ENCODE peak calls at places on chromosomes 7 and 10, in four cellular contexts. T is pancreas, G is IMR-90, R is HL-60. Z is an unnamed sample.

GRCh38 chr10:639751-640672 is 49.5 kb downstream of the DIP2C start:
- DNase-seq in R (no peak), T (no peak), G (no peak), Z (no peak)

GRCh38 chr10:132608511-132609195 is 71.1 kb downstream of the INPP5A start:
- DNase-seq in T (no peak), G (no peak), R (no peak), Z (no peak)

GRCh38 chr10:23070819-23071218 is 24.6 kb upstream of the MSRB2 start:
- DNase-seq in G (no peak), R (no peak), T (no peak), Z (peak)

GRCh38 chr10:60032723-60033122 is 126.4 kb upstream of the CCDC6 start:
- DNase-seq in T (no peak), G (peak), R (peak), Z (peak)

GRCh38 chr10:44056206-44056605 is 328.7 kb downstream of the CXCL12 start:
- DNase-seq in G (no peak), T (no peak), R (no peak), Z (no peak)

GRCh38 chr10:124075116-124075955 is 18.1 kb downstream of the CHST15 start:
- DNase-seq in G (no peak), T (no peak), R (no peak), Z (no peak)

GRCh38 chr7:115037128-115037802 is 115.4 kb downstream of the MDFIC start:
- DNase-seq in R (no peak), T (no peak), G (no peak), Z (no peak)

GRCh38 chr7:15446280-15446679 is 115.5 kb downstream of the AGMO start:
- DNase-seq in T (no peak), R (no peak), G (no peak), Z (no peak)

GRCh38 chr10:79483948-79484347 is 28.4 kb upstream of the EIF5AL1 start:
- DNase-seq in R (no peak), G (peak), T (no peak), Z (no peak)

GRCh38 chr10:99937630-99938029 is 72.1 kb downstream of the DNMBP start:
- DNase-seq in T (no peak), G (no peak), R (no peak), Z (peak)

GRCh38 chr7:142454862-142455261 is 197.0 kb upstream of the PRSS58 start:
- DNase-seq in R (no peak), T (no peak), G (no peak), Z (no peak)

GRCh38 chr10:4130685-4131084 is 345.7 kb upstream of the KLF6 start:
- DNase-seq in G (no peak), R (peak), T (no peak), Z (no peak)

GRCh38 chr10:31816318-31816717 is 112.3 kb downstream of the ARHGAP12 start:
- DNase-seq in G (peak), T (no peak), R (no peak), Z (no peak)

GRCh38 chr10:71284544-71285179 is 34.4 kb upstream of the SLC29A3 start:
- DNase-seq in R (no peak), G (no peak), T (no peak), Z (no peak)

GRCh38 chr7:55774327-55775050 is 88.1 kb downstream of the SEPTIN14 start:
- DNase-seq in R (no peak), T (no peak), G (no peak), Z (no peak)

GRCh38 chr10:60207894-60208293 is 181.8 kb downstream of the ANK3 start:
- DNase-seq in R (no peak), T (no peak), G (no peak), Z (no peak)

GRCh38 chr7:130937016-130937415 is 203.0 kb upstream of the KLF14 start:
- DNase-seq in T (no peak), G (no peak), R (no peak), Z (no peak)

GRCh38 chr10:90227786-90228185 is 526.4 kb downstream of the KIF20B start:
- DNase-seq in T (no peak), R (no peak), G (no peak), Z (no peak)

GRCh38 chr7:93310346-93310745 is 78.2 kb downstream of the VPS50 start:
- DNase-seq in G (peak), T (no peak), R (no peak), Z (no peak)

GRCh38 chr7:89837515-89837914 is 316.8 kb upstream of the STEAP1 start:
- DNase-seq in R (no peak), T (no peak), G (no peak), Z (no peak)

GRCh38 chr10:31322647-31323046 is 3.6 kb downstream of the ZEB1 start:
- DNase-seq in G (peak), T (no peak), R (no peak), Z (no peak)

GRCh38 chr7:99392659-99393362 is 15.6 kb downstream of the PDAP1 start:
- DNase-seq in T (peak), R (no peak), G (no peak), Z (no peak)

DNA sequence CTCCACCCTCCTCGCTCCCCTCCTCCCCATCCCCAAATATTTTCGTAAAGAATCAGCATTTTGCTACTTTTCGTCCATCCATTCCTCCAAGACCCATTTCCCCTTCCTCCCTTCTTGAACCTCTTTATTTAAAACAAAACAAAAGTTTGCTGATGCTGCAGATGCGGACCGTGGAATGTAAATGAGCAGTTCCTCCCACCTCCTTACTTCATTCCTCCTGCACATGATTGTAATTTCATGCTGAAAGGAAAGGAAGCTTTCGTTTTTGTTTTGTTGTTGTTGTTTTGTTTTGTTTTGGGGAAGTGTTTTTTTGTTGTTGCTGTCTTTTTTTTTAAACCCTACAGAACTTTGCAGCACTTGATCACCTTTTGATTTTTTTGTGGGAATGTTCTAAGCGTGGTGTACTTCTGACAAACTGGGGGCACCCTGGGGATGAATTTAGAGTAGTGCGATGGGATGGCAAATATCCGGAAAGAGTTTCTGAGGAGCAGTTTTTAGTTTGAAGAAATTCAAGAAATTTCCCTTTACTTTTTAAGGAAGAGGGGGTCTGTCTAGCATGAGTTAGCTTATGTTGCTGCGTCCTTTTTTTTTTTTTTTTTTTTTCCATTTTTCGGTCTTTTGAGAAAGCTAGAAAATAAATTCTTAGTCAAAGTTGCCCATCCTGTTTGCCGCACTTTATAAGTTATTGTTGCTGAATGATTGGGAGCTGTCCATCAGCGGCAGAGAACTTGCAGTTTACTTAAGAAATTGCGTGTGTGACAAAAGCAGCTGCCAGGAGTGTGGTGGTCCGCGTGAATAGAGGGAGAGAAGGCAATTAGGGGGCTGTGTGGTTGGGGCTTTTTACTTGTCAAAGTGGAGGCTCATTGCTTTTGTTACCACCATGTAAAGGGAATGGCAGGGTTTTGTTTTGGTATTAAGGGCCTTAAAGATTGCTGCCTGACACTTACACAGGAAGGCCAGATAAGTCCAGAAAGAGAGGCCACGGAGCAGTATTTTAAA is 177.5 kb downstream of the TCF7L2 start:
- DNase-seq in G (no peak), R (no peak), T (no peak), Z (no peak)
- H3K4me3 ChIP-seq in G (no peak), R (no peak), T (peak), Z (no peak)

DNA sequence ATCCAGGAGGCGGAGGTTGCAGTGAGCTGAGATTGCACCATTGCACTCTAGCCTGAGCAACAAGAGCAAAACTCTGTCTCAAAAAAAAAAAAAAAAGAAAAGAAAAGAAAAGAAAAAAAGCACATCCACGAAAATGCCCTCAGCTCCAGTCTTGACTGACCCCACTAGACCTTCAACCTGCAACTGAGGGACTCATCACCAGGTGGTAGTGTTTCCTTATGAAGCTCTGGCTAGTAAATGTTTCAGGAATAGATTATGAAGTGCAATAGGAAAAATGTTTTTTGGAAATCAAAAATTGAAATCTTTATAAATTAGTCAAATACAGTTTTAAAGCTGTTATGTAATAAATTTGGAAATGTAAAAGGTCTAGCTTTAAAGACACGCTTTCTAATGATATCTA is 22.4 kb downstream of the TLL2 start:
- DNase-seq in R (no peak), T (no peak), G (no peak), Z (no peak)
- TF ChIP-seq CTCF in R (no peak), T (no peak), G (peak), Z (no peak)

GRCh38 chr10:86819567-86819966 is 63.1 kb downstream of the BMPR1A start:
- DNase-seq in T (no peak), G (peak), R (no peak), Z (no peak)

GRCh38 chr10:86820509-86820908 is 64.1 kb downstream of the BMPR1A start:
- DNase-seq in G (no peak), T (no peak), R (no peak), Z (no peak)

GRCh38 chr10:86823565-86823964 is 67.1 kb downstream of the BMPR1A start:
- DNase-seq in T (no peak), R (no peak), G (no peak), Z (no peak)

GRCh38 chr10:86824151-86824550 is 67.7 kb downstream of the BMPR1A start:
- DNase-seq in G (no peak), R (no peak), T (no peak), Z (no peak)

GRCh38 chr10:86821600-86821999 is 65.2 kb downstream of the BMPR1A start:
- DNase-seq in T (no peak), G (peak), R (no peak), Z (no peak)
- H3K4me3 ChIP-seq in T (no peak), G (no peak), R (no peak), Z (no peak)

DNA sequence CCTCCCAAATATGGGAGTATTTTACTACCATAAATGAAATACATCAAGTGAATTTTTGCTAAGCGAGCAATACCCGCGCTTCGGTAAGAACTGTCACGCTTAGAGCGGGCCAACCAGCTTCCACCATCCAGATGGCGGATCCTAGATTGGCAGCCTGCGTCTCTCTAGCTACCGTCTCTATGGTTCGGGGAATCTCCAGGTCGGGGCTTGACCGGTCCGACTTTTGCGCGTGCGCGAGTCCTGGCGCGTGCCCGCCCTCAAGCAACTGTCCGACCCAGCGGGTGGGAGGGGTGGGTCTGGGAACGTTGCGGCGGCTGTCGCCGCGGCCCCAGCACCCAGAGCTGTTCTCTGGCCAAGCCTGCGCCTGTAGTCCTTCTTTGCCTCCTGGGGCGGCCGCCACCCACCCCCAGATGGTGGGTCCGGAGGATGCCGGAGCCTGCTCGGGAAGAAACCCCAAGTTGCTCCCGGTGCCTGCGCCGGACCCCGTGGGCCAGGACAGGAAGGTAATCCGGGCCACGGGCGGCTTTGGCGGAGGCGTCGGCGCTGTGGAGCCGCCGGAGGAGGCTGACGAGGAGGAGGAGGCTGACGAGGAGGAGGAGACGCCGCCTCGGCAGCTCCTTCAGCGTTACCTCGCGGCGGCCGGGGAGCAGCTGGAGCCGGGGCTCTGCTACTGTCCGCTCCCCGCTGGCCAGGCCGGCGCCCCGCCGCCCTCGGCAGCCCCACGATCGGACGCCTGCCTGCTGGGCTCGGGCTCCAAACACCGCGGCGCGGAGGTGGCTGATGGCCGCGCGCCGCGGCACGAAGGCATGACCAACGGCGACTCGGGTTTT is at the start of gene TBC1D12:
- DNase-seq in G (peak), R (no peak), T (peak), Z (peak)
- TF ChIP-seq CTCF in G (no peak), R (no peak), T (no peak), Z (no peak)

DNA sequence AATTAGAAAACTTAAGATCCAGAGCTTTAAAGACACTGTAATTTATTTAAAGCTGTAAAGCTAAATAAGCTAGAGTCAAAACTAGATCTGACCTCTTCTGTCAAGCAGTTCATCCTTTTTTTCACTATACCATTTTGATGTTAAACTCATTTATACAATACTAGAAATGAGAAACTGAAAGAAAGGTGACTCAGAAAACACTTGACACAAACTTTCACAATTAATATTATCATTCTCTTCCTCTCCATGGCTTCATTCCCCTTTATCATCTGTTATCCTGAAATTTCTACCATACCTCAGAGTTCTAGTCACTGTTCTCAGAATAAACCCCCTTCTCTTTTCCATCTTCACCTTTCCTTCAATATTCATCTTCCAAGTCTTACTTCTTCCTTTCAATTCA is 1.3 kb downstream of the FIGNL1 start:
- DNase-seq in G (no peak), R (no peak), T (no peak), Z (no peak)
- H3K4me3 ChIP-seq in G (no peak), R (peak), T (no peak), Z (peak)

DNA sequence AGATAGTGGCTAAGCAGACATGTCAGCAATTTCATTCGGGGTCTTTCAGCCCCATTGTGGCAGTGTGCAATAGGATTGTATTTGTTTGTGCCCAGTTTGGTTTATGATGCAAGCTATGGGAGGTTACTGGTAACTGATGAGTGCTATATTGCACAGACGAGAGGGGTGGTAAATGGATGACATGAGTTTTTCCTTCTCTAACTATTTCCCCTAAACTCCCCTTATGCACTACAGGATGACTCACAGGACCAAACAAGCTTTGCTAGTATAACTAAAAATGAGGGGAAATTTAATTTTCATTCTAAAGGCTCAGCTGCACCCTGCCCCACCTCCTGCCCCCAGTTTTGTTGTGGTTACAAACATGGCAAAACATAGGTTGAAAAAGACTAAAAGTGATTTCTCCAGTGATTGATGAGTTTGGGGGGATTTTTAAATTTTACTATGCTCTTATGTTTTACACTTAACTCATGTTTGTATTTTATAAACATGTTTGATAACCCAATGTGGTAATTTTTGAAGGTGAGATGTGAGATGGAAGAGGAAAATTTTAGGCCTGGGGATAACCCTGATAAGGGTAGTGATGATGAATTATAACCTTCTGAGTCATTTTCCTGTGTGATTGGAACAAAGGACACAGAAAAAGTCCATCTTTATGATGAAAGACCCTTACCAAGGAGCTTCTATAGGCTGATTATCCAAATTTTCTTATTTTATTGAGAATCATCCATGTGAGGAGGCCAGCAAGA is 60.8 kb upstream of the NAMPT start:
- DNase-seq in T (no peak), G (peak), R (peak), Z (no peak)
- TF ChIP-seq CTCF in T (no peak), G (no peak), R (no peak), Z (no peak)

GRCh38 chr7:37916673-37917660 is at the start of gene SFRP4:
- DNase-seq in R (peak), T (peak), G (peak), Z (no peak)
- H3K4me3 ChIP-seq in R (peak), T (peak), G (no peak), Z (peak)